ENCODE peak calls at places on chromosomes 3 and 15, in eight cellular contexts. W, A, Y, F, S, B, G and C are unnamed samples. For H3K4me1, the result is how much of the 10 kb centered on the place peaks cover.

GRCh38 chr3:122301063-122301462 is 24.0 kb upstream of the CSTA start:
- DNase-seq in W (no peak), A (no peak), Y (no peak), F (no peak), S (no peak), B (no peak), G (no peak), C (no peak)

GRCh38 chr3:132641837-132642538 is 17.6 kb downstream of the ACAD11 start:
- DNase-seq in W (peak), A (no peak), Y (no peak), F (no peak), S (peak), B (no peak), G (peak), C (no peak)

GRCh38 chr15:56939257-56939656 is 20.8 kb downstream of the TCF12 start:
- DNase-seq in W (no peak), A (no peak), Y (no peak), F (no peak), S (no peak), B (no peak), G (peak), C (no peak)

GRCh38 chr3:112061152-112061551 is 25.0 kb upstream of the C3orf52 start:
- DNase-seq in W (no peak), A (no peak), Y (no peak), F (no peak), S (no peak), B (no peak), G (peak), C (no peak)

GRCh38 chr15:99683000-99683670 is 50.1 kb downstream of the LYSMD4 start:
- DNase-seq in W (no peak), A (no peak), Y (no peak), F (no peak), S (no peak), B (no peak), G (peak), C (no peak)

GRCh38 chr3:179833294-179833693 is 180.5 kb downstream of the USP13 start:
- DNase-seq in W (no peak), A (no peak), Y (no peak), F (no peak), S (no peak), B (no peak), G (no peak), C (no peak)

GRCh38 chr15:46848704-46849103 is 868.6 kb upstream of the SEMA6D start:
- DNase-seq in W (no peak), A (no peak), Y (no peak), F (no peak), S (no peak), B (no peak), G (peak), C (no peak)

GRCh38 chr3:134356411-134357040 is 17.7 kb downstream of the AMOTL2 start:
- DNase-seq in W (no peak), A (no peak), Y (no peak), F (no peak), S (no peak), B (no peak), G (no peak), C (no peak)

GRCh38 chr3:123310741-123311140 is 109.0 kb downstream of the SEC22A start:
- DNase-seq in W (no peak), A (peak), Y (no peak), F (no peak), S (no peak), B (peak), G (no peak), C (no peak)

GRCh38 chr3:24158756-24159155 is 213.7 kb downstream of the NR1D2 start:
- DNase-seq in W (no peak), A (no peak), Y (no peak), F (no peak), S (no peak), B (no peak), G (no peak), C (no peak)

GRCh38 chr15:67067930-67068542 is 2.6 kb downstream of the SMAD3 start:
- DNase-seq in W (no peak), A (no peak), Y (no peak), F (no peak), S (no peak), B (peak), G (peak), C (no peak)

GRCh38 chr3:66224220-66224619 is 3.4 kb downstream of the SLC25A26 start:
- DNase-seq in W (no peak), A (no peak), Y (no peak), F (no peak), S (no peak), B (peak), G (no peak), C (no peak)

GRCh38 chr3:131072099-131072559 is 45.5 kb downstream of the NEK11 start:
- DNase-seq in W (no peak), A (no peak), Y (no peak), F (no peak), S (no peak), B (peak), G (peak), C (no peak)

GRCh38 chr3:107975529-107976203 is 115.2 kb downstream of the CD47 start:
- DNase-seq in W (no peak), A (no peak), Y (no peak), F (no peak), S (no peak), B (no peak), G (no peak), C (no peak)

GRCh38 chr3:190094201-190094718 is 26.4 kb downstream of the P3H2 start:
- DNase-seq in W (no peak), A (no peak), Y (no peak), F (no peak), S (no peak), B (peak), G (peak), C (no peak)

GRCh38 chr15:42093966-42094365 is 396 bp downstream of the PLA2G4D start:
- DNase-seq in W (no peak), A (no peak), Y (no peak), F (no peak), S (no peak), B (no peak), G (no peak), C (no peak)

GRCh38 chr3:182035324-182035723 is 323.6 kb downstream of the SOX2 start:
- DNase-seq in W (no peak), A (no peak), Y (no peak), F (no peak), S (no peak), B (no peak), G (no peak), C (no peak)

GRCh38 chr3:46655271-46655670 is 38.2 kb downstream of the ALS2CL start:
- DNase-seq in W (no peak), A (no peak), Y (no peak), F (no peak), S (no peak), B (no peak), G (peak), C (no peak)

GRCh38 chr3:63654931-63655330 is 2.5 kb downstream of the SNTN start:
- DNase-seq in W (no peak), A (no peak), Y (no peak), F (no peak), S (no peak), B (no peak), G (peak), C (no peak)

GRCh38 chr3:28139288-28139687 is 102.1 kb upstream of the CMC1 start:
- DNase-seq in W (no peak), A (no peak), Y (no peak), F (peak), S (no peak), B (no peak), G (no peak), C (peak)

GRCh38 chr15:75455424-75455981 is 4.0 kb upstream of the SIN3A start:
- DNase-seq in W (peak), A (peak), Y (peak), F (peak), S (peak), B (peak), G (peak), C (peak)

GRCh38 chr15:101651753-101652097 is 456 bp downstream of the TM2D3 start:
- DNase-seq in W (no peak), A (no peak), Y (no peak), F (peak), S (peak), B (peak), G (no peak), C (no peak)

GRCh38 chr3:48739617-48739954 is 22.6 kb upstream of the IP6K2 start:
- DNase-seq in W (no peak), A (no peak), Y (no peak), F (no peak), S (no peak), B (no peak), G (no peak), C (no peak)

GRCh38 chr3:185924375-185924774 is 13.4 kb downstream of the TRA2B start:
- DNase-seq in W (no peak), A (no peak), Y (no peak), F (no peak), S (no peak), B (no peak), G (no peak), C (no peak)

GRCh38 chr3:69738291-69738690 is 973 bp upstream of the MITF start:
- DNase-seq in W (no peak), A (no peak), Y (no peak), F (no peak), S (no peak), B (peak), G (peak), C (no peak)

GRCh38 chr3:18442743-18443669 is 17.9 kb upstream of the SATB1 start:
- DNase-seq in W (no peak), A (no peak), Y (no peak), F (no peak), S (no peak), B (no peak), G (no peak), C (no peak)

GRCh38 chr15:75454471-75455418 is 3.3 kb upstream of the SIN3A start:
- DNase-seq in W (peak), A (peak), Y (peak), F (no peak), S (no peak), B (peak), G (peak), C (no peak)

GRCh38 chr3:182800508-182800907 is 7.2 kb downstream of the ATP11B start:
- DNase-seq in W (no peak), A (no peak), Y (no peak), F (no peak), S (no peak), B (no peak), G (no peak), C (no peak)

GRCh38 chr15:88649753-88650551 is 11.1 kb downstream of the ISG20 start:
- DNase-seq in W (no peak), A (no peak), Y (no peak), F (peak), S (no peak), B (no peak), G (no peak), C (no peak)

GRCh38 chr15:76953913-76954312 is 22.4 kb downstream of the RCN2 start:
- DNase-seq in W (no peak), A (no peak), Y (no peak), F (no peak), S (no peak), B (no peak), G (no peak), C (no peak)
- H3K27ac ChIP-seq in W (no peak), A (no peak), Y (no peak), F (no peak), S (no peak), B (no peak), G (no peak), C (no peak)

GRCh38 chr15:30992465-30992864 is 1.0 kb upstream of the MTMR10 start:
- DNase-seq in W (no peak), A (peak), Y (no peak), F (no peak), S (peak), B (no peak), G (peak), C (no peak)

GRCh38 chr15:30992073-30992363 is 590 bp upstream of the MTMR10 start:
- DNase-seq in W (no peak), A (no peak), Y (no peak), F (no peak), S (peak), B (no peak), G (no peak), C (no peak)

GRCh38 chr15:30990451-30991300 is 752 bp downstream of the MTMR10 start:
- DNase-seq in W (no peak), A (no peak), Y (no peak), F (no peak), S (peak), B (no peak), G (peak), C (no peak)

GRCh38 chr15:30990036-30990435 is 1.4 kb downstream of the MTMR10 start:
- DNase-seq in W (no peak), A (no peak), Y (no peak), F (no peak), S (peak), B (no peak), G (peak), C (no peak)

DNA sequence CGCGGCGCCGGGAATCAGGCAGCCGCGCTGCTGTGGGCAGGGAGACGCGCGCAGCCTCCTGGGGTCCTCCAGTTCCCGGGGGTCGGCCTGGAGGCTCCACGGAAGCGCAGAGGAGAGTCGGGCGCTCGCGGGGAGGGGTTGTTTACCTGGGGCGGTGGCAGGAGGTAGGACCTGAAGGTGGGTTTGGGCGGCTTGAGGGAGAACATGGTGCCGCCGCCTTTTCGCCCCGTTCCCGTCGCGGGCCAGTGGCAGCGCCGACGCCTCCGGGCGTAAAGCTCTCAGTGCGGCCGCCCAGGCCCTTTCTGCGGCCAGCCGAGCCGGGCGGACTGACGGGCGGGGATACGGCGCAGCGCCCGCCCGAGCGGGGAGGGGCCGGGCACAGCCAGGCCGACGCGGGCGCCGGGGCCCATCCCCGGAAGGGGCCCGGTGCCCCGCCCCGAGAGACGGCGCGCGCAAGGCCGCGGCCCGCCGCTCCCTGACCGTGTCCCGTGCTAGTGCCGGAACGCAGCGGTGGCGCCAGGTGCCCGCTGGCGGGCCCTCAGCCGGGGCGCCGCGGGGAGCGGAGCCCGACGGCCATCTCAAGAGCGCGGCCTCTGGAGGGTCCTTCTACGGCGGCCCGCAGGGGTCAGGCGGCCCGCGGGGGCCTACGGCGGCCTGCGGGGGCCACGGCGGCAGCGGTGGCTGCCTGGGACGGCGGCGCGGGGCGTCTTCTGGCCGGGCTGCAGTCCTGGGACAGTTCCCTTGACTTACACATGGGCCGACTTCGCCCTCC is at the start of gene MTMR10:
- DNase-seq in W (peak), A (peak), Y (peak), F (peak), S (peak), B (peak), G (peak), C (peak)
- H3K4me1 ChIP-seq in W (under half), A (under half), Y (under half), F (under half), S (under half), B (under half), G (under half), C (under half)

DNA sequence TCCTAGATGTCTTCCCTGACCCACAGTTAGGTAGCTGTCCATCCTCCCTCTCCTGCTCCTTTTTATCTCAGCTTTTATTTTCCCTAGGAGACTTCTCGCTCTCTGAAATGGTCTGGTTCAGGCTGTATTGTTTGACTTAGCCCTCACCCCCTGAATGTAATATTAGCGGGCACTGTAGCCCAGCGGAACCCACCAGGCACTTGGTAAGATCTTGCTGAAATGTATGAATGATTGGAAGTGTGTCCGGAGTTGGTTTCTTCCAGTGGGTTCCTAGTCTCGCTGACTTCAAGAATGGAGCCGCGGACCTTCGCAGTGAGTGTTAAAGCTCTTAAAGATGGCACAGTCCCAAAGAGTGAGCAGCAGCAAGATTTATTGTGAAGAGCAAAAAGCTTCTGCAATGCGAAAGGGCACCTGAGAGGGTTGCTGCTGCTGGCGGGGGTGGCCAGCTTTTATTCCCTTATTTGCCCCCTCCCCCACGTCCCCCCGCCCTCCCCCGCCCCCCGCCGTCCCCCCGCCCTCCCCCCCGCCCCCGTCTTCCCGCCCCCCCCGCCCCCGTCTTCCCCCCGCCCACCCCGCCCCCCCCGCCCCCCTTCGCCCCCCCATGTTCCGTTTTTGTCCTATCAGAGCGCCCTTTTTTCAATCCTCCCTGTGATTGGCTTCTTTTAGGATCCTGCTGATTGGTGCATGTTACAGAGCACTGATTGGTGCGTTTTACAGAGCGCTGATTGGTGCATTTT is 694 bp upstream of the EEFSEC start:
- DNase-seq in W (no peak), A (no peak), Y (no peak), F (no peak), S (peak), B (no peak), G (no peak), C (no peak)
- H3K27ac ChIP-seq in W (no peak), A (peak), Y (peak), F (peak), S (peak), B (peak), G (peak), C (peak)

GRCh38 chr3:11602441-11602840 is 41.3 kb downstream of the VGLL4 start:
- DNase-seq in W (no peak), A (no peak), Y (no peak), F (no peak), S (no peak), B (no peak), G (no peak), C (no peak)
- H3K4me1 ChIP-seq in W (under half), A (under half), Y (under half), F (under half), S (under half), B (under half), G (half or more), C (half or more)

GRCh38 chr3:141940204-141940776 is 63.8 kb downstream of the ATP1B3 start:
- DNase-seq in W (no peak), A (no peak), Y (no peak), F (no peak), S (no peak), B (peak), G (peak), C (peak)
- H3K27ac ChIP-seq in W (no peak), A (no peak), Y (no peak), F (no peak), S (no peak), B (peak), G (peak), C (no peak)

GRCh38 chr15:39631357-39631756 is 50.5 kb downstream of the THBS1 start:
- DNase-seq in W (no peak), A (no peak), Y (no peak), F (no peak), S (no peak), B (peak), G (peak), C (no peak)

GRCh38 chr15:39628131-39628482 is 47.2 kb downstream of the THBS1 start:
- DNase-seq in W (no peak), A (no peak), Y (no peak), F (no peak), S (peak), B (no peak), G (no peak), C (no peak)

GRCh38 chr15:39628821-39629220 is 47.9 kb downstream of the THBS1 start:
- DNase-seq in W (no peak), A (no peak), Y (no peak), F (no peak), S (no peak), B (no peak), G (no peak), C (no peak)

GRCh38 chr15:39629376-39629775 is 48.5 kb downstream of the THBS1 start:
- DNase-seq in W (no peak), A (no peak), Y (peak), F (no peak), S (no peak), B (peak), G (peak), C (no peak)

GRCh38 chr15:39629906-39630305 is 49.0 kb downstream of the THBS1 start:
- DNase-seq in W (no peak), A (no peak), Y (no peak), F (no peak), S (no peak), B (peak), G (no peak), C (no peak)
- H3K4me1 ChIP-seq in W (under half), A (under half), Y (half or more), F (under half), S (under half), B (under half), G (under half), C (under half)

GRCh38 chr3:101851072-101851471 is 1.8 kb downstream of the NFKBIZ start:
- DNase-seq in W (no peak), A (no peak), Y (no peak), F (no peak), S (no peak), B (no peak), G (peak), C (no peak)
- H3K27ac ChIP-seq in W (no peak), A (peak), Y (peak), F (peak), S (peak), B (peak), G (peak), C (peak)